ENCODE peak calls at places on chromosome 2, in six cellular contexts. W is CD8-positive, alpha-beta memory T cell; E is stimulated activated CD8-positive, alpha-beta memory T cell treated with anti-CD3 and anti-CD28 coated beads, Interleukin-15, amount 100 ng/mL, for 1 hour; V is T-helper 2 cell; D is stimulated activated CD4-positive, alpha-beta T cell treated with anti-CD3 and anti-CD28 coated beads, Interleukin-12 subunit alpha, Interleukin-12 subunit beta, amount 100 ng/mL, for 4 hours; G is HT1080. Y is an unnamed sample.
A peak's percentile ranks its signal among the peaks of the same experiment; 100 is the strongest.

GRCh38 chr2:10839813-10840212 is 27.2 kb upstream of the PDIA6 start:
- DNase-seq in W (no peak), E (no peak), V (no peak), D (no peak), G (no peak), Y (no peak)

GRCh38 chr2:120436885-120437603 is 91.1 kb downstream of the INHBB start:
- DNase-seq in W (no peak), E (no peak), V (no peak), D (no peak), G (peak; percentile 56), Y (no peak)

GRCh38 chr2:240623531-240624010 is 1.7 kb upstream of the GPR35 start:
- DNase-seq in W (no peak), E (no peak), V (no peak), D (no peak), G (no peak), Y (no peak)

GRCh38 chr2:106852103-106852502 is 33.9 kb downstream of the ST6GAL2 start:
- DNase-seq in W (no peak), E (no peak), V (no peak), D (no peak), G (no peak), Y (no peak)

GRCh38 chr2:134451347-134451630 is 197.4 kb downstream of the MGAT5 start:
- DNase-seq in W (no peak), E (no peak), V (no peak), D (no peak), G (no peak), Y (no peak)

GRCh38 chr2:45728458-45728942 is 77.0 kb downstream of the PRKCE start:
- DNase-seq in W (no peak), E (no peak), V (no peak), D (no peak), G (no peak), Y (no peak)

GRCh38 chr2:158797963-158798700 is 3.0 kb downstream of the DAPL1 start:
- DNase-seq in W (no peak), E (no peak), V (no peak), D (no peak), G (peak; percentile 73), Y (no peak)

GRCh38 chr2:45128580-45128997 is 119.3 kb upstream of the SIX2 start:
- DNase-seq in W (no peak), E (no peak), V (no peak), D (no peak), G (peak; percentile 96), Y (no peak)

GRCh38 chr2:240225660-240226475 is 85.4 kb upstream of the OTOS start:
- DNase-seq in W (no peak), E (no peak), V (no peak), D (no peak), G (no peak), Y (no peak)

GRCh38 chr2:208565690-208566421 is 159.3 kb downstream of the PTH2R start:
- DNase-seq in W (no peak), E (no peak), V (no peak), D (no peak), G (no peak), Y (no peak)